ENCODE peak calls at places on chromosome 19, in seven cellular contexts. One of them, this sample, is unnamed.

GRCh38 chr19:8827277-8827676 is 4.8 kb downstream of the ZNF558 start:
- DNase-seq in Caco-2: no peak
- DNase-seq in ovary: no peak
- DNase-seq in astrocyte of the spinal cord: no peak
- DNase-seq in colonic mucosa: no peak
- DNase-seq in psoas muscle: no peak
- DNase-seq in foreskin fibroblast: no peak
- DNase-seq in this sample: no peak

GRCh38 chr19:53877361-53877766 is 4.6 kb upstream of the PRKCG start:
- DNase-seq in Caco-2: no peak
- DNase-seq in ovary: no peak
- DNase-seq in astrocyte of the spinal cord: no peak
- DNase-seq in colonic mucosa: no peak
- DNase-seq in psoas muscle: peak
- DNase-seq in foreskin fibroblast: no peak
- DNase-seq in this sample: no peak

GRCh38 chr19:593505-593904 is 3.8 kb downstream of the HCN2 start:
- DNase-seq in Caco-2: no peak
- DNase-seq in ovary: no peak
- DNase-seq in astrocyte of the spinal cord: no peak
- DNase-seq in colonic mucosa: no peak
- DNase-seq in psoas muscle: no peak
- DNase-seq in foreskin fibroblast: no peak
- DNase-seq in this sample: no peak

GRCh38 chr19:29965529-29965928 is 23.5 kb downstream of the URI1 start:
- DNase-seq in Caco-2: no peak
- DNase-seq in ovary: no peak
- DNase-seq in astrocyte of the spinal cord: peak
- DNase-seq in colonic mucosa: no peak
- DNase-seq in psoas muscle: no peak
- DNase-seq in foreskin fibroblast: peak
- DNase-seq in this sample: no peak

GRCh38 chr19:30371960-30372824 is at the start of gene ZNF536:
- DNase-seq in Caco-2: no peak
- DNase-seq in ovary: no peak
- DNase-seq in astrocyte of the spinal cord: no peak
- DNase-seq in colonic mucosa: no peak
- DNase-seq in psoas muscle: no peak
- DNase-seq in foreskin fibroblast: no peak
- DNase-seq in this sample: no peak

GRCh38 chr19:47097396-47098217 is 16.0 kb downstream of the ZC3H4 start:
- DNase-seq in Caco-2: no peak
- DNase-seq in ovary: no peak
- DNase-seq in astrocyte of the spinal cord: no peak
- DNase-seq in colonic mucosa: peak
- DNase-seq in psoas muscle: peak
- DNase-seq in foreskin fibroblast: no peak
- DNase-seq in this sample: no peak

GRCh38 chr19:7970716-7971448 is 27.4 kb upstream of the TIMM44 start:
- DNase-seq in Caco-2: peak
- DNase-seq in ovary: no peak
- DNase-seq in astrocyte of the spinal cord: peak
- DNase-seq in colonic mucosa: peak
- DNase-seq in psoas muscle: peak
- DNase-seq in foreskin fibroblast: peak
- DNase-seq in this sample: peak

GRCh38 chr19:492091-492531 is 4.2 kb upstream of the MADCAM1 start:
- DNase-seq in Caco-2: peak
- DNase-seq in ovary: no peak
- DNase-seq in astrocyte of the spinal cord: no peak
- DNase-seq in colonic mucosa: no peak
- DNase-seq in psoas muscle: peak
- DNase-seq in foreskin fibroblast: no peak
- DNase-seq in this sample: no peak

GRCh38 chr19:39845621-39846175 is 481 bp downstream of the FBL start:
- DNase-seq in Caco-2: peak
- DNase-seq in ovary: peak
- DNase-seq in astrocyte of the spinal cord: peak
- DNase-seq in colonic mucosa: no peak
- DNase-seq in psoas muscle: no peak
- DNase-seq in foreskin fibroblast: no peak
- DNase-seq in this sample: no peak

GRCh38 chr19:12789098-12789903 is 2.0 kb upstream of the JUNB start:
- DNase-seq in Caco-2: no peak
- DNase-seq in ovary: no peak
- DNase-seq in astrocyte of the spinal cord: peak
- DNase-seq in colonic mucosa: peak
- DNase-seq in psoas muscle: no peak
- DNase-seq in foreskin fibroblast: no peak
- DNase-seq in this sample: peak

GRCh38 chr19:33443638-33444195 is 70.2 kb downstream of the CEBPG start:
- DNase-seq in Caco-2: no peak
- DNase-seq in ovary: no peak
- DNase-seq in astrocyte of the spinal cord: no peak
- DNase-seq in colonic mucosa: no peak
- DNase-seq in psoas muscle: peak
- DNase-seq in foreskin fibroblast: no peak
- DNase-seq in this sample: peak

GRCh38 chr19:47230122-47230920 is 678 bp downstream of the BBC3 start:
- DNase-seq in Caco-2: peak
- DNase-seq in ovary: peak
- DNase-seq in astrocyte of the spinal cord: peak
- DNase-seq in colonic mucosa: peak
- DNase-seq in psoas muscle: peak
- DNase-seq in foreskin fibroblast: no peak
- DNase-seq in this sample: peak

GRCh38 chr19:30029721-30030510 is 87.9 kb downstream of the URI1 start:
- DNase-seq in Caco-2: no peak
- DNase-seq in ovary: no peak
- DNase-seq in astrocyte of the spinal cord: peak
- DNase-seq in colonic mucosa: no peak
- DNase-seq in psoas muscle: no peak
- DNase-seq in foreskin fibroblast: peak
- DNase-seq in this sample: no peak

GRCh38 chr19:44278181-44278690 is 18.6 kb downstream of the ZNF233 start:
- DNase-seq in Caco-2: no peak
- DNase-seq in ovary: no peak
- DNase-seq in astrocyte of the spinal cord: no peak
- DNase-seq in colonic mucosa: no peak
- DNase-seq in psoas muscle: no peak
- DNase-seq in foreskin fibroblast: peak
- DNase-seq in this sample: no peak

GRCh38 chr19:11019262-11019661 is 58.4 kb downstream of the SMARCA4 start:
- DNase-seq in Caco-2: no peak
- DNase-seq in ovary: no peak
- DNase-seq in astrocyte of the spinal cord: no peak
- DNase-seq in colonic mucosa: no peak
- DNase-seq in psoas muscle: no peak
- DNase-seq in foreskin fibroblast: no peak
- DNase-seq in this sample: no peak

GRCh38 chr19:51803965-51804364 is 9.0 kb downstream of the FPR3 start:
- DNase-seq in Caco-2: no peak
- DNase-seq in ovary: no peak
- DNase-seq in astrocyte of the spinal cord: no peak
- DNase-seq in colonic mucosa: no peak
- DNase-seq in psoas muscle: no peak
- DNase-seq in foreskin fibroblast: no peak
- DNase-seq in this sample: no peak

GRCh38 chr19:5976768-5977167 is 1.2 kb downstream of the RANBP3 start:
- DNase-seq in Caco-2: no peak
- DNase-seq in ovary: no peak
- DNase-seq in astrocyte of the spinal cord: no peak
- DNase-seq in colonic mucosa: no peak
- DNase-seq in psoas muscle: no peak
- DNase-seq in foreskin fibroblast: no peak
- DNase-seq in this sample: no peak
- H3K4me3 ChIP-seq in Caco-2: peak
- H3K4me3 ChIP-seq in ovary: peak
- H3K4me3 ChIP-seq in astrocyte of the spinal cord: peak
- H3K4me3 ChIP-seq in colonic mucosa: peak
- H3K4me3 ChIP-seq in psoas muscle: peak
- H3K4me3 ChIP-seq in foreskin fibroblast: peak
- H3K4me3 ChIP-seq in this sample: peak

GRCh38 chr19:35959040-35959967 is 23.1 kb downstream of the LRFN3 start:
- DNase-seq in Caco-2: peak
- DNase-seq in ovary: no peak
- DNase-seq in astrocyte of the spinal cord: no peak
- DNase-seq in colonic mucosa: no peak
- DNase-seq in psoas muscle: peak
- DNase-seq in foreskin fibroblast: no peak
- DNase-seq in this sample: no peak

GRCh38 chr19:35963514-35963913 is 27.3 kb downstream of the LRFN3 start:
- DNase-seq in Caco-2: peak
- DNase-seq in ovary: peak
- DNase-seq in astrocyte of the spinal cord: peak
- DNase-seq in colonic mucosa: no peak
- DNase-seq in psoas muscle: no peak
- DNase-seq in foreskin fibroblast: peak
- DNase-seq in this sample: no peak

GRCh38 chr19:35958660-35959039 is 22.5 kb downstream of the LRFN3 start:
- DNase-seq in Caco-2: no peak
- DNase-seq in ovary: no peak
- DNase-seq in astrocyte of the spinal cord: no peak
- DNase-seq in colonic mucosa: no peak
- DNase-seq in psoas muscle: no peak
- DNase-seq in foreskin fibroblast: no peak
- DNase-seq in this sample: no peak

GRCh38 chr19:35960432-35960972 is 24.3 kb downstream of the LRFN3 start:
- DNase-seq in Caco-2: no peak
- DNase-seq in ovary: no peak
- DNase-seq in astrocyte of the spinal cord: no peak
- DNase-seq in colonic mucosa: no peak
- DNase-seq in psoas muscle: no peak
- DNase-seq in foreskin fibroblast: no peak
- DNase-seq in this sample: no peak

DNA sequence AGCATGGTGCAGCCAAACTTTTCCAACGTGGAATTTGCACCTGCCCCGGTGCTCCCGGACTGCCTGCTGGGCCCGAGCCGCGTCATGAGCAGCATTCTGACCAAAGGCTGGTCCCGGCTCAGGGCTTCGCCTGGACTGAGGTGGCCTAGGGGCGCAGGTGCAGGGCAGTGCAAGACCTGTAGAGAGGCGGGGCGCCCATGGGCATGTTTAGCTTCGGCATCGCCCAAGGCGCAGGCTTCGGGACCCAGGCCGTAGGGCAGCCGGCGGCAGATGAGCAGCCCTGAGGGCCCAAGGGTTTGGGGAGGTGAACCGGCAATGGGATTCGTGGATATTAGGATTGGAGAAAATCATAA is 23.8 kb downstream of the LRFN3 start:
- DNase-seq in Caco-2: no peak
- DNase-seq in ovary: no peak
- DNase-seq in astrocyte of the spinal cord: no peak
- DNase-seq in colonic mucosa: no peak
- DNase-seq in psoas muscle: no peak
- DNase-seq in foreskin fibroblast: no peak
- DNase-seq in this sample: no peak
- H3K4me3 ChIP-seq in Caco-2: no peak
- H3K4me3 ChIP-seq in ovary: no peak
- H3K4me3 ChIP-seq in astrocyte of the spinal cord: no peak
- H3K4me3 ChIP-seq in colonic mucosa: no peak
- H3K4me3 ChIP-seq in psoas muscle: no peak
- H3K4me3 ChIP-seq in foreskin fibroblast: no peak
- H3K4me3 ChIP-seq in this sample: no peak

DNA sequence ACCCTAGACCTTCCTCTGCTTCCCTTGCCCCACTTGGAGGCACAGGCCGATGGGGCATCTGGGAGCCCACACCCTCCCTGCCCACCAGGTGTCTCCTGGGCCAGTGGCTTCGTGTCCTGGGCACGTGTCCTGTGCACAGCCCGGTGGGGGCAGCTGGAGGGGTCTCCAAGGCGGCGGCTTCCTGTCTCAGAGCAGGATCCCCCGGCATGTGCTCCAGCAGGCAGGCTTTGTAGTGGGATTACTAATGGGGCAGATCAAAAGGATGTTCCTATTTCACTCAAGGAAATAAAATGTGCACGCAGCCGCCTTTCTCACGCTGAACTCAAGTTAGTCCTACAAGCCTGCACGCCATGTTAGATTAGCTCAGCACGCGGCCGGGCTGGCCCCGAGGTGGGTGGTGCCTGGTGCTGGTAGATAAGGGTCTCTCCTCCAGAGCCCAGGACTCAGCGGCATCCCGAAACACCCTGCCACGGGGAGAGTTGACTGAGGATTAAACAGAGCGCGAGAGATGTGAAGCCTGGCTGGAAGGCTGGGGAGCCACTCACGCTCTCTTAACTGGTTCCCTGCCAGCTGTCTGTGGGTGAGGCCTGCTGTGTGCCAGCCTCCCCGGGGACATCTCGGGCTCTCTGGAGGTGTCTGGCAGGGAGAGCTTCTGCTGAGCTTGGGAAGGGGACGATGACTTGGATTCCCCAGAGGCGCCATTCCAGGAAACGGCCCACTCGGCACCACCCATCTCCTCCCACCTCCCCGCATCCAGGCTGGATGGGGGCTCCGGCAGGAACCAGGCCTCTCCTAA is 122.1 kb downstream of the KDM4B start:
- DNase-seq in Caco-2: no peak
- DNase-seq in ovary: peak
- DNase-seq in astrocyte of the spinal cord: peak
- DNase-seq in colonic mucosa: no peak
- DNase-seq in psoas muscle: no peak
- DNase-seq in foreskin fibroblast: peak
- DNase-seq in this sample: no peak
- H3K4me3 ChIP-seq in Caco-2: no peak
- H3K4me3 ChIP-seq in ovary: no peak
- H3K4me3 ChIP-seq in astrocyte of the spinal cord: no peak
- H3K4me3 ChIP-seq in colonic mucosa: no peak
- H3K4me3 ChIP-seq in psoas muscle: no peak
- H3K4me3 ChIP-seq in foreskin fibroblast: no peak
- H3K4me3 ChIP-seq in this sample: no peak

DNA sequence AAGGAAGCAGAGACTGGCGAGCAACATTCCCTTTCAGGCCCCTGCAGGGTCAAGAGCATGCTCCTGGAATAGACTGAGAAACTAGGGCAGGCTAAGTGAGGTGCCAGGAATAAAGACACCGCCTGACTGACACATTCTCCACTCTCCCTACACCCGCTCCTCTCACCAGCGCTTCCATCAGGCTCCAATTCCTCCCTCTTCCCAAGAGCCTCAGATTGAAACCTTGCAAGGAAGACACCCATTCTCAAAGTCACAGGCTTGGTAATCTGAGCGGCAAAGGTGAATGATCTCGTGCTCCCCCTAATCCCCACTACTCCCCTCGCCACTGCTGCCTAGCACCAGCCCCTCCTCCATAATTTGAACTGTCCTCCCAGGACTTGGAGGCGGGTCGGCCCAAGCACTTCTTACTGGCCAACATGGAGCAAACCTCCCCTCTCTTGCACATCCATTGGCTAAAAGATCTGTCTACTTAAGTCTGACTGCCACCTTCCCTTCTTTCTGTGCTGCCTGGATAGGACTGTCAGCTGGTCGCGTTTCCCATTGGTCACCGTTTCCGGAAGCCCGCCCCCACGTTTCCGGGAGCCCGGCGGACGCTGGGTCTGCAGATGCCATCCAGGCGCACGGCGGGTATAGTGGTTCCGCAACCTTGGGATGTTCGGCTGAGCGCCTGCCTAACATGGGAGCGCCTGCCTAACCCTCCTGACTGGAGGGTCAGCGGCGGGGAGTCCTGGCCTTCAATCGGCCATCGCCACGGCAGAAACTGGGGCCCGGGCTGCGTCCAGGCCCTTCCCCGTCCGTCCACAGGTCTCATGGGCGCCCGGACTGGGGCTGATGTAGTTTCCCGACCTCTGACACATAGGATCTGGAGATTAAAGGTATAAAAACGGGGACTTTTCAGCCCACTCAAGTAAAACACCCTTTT is 33.6 kb downstream of the ZNF383 start:
- DNase-seq in Caco-2: no peak
- DNase-seq in ovary: peak
- DNase-seq in astrocyte of the spinal cord: peak
- DNase-seq in colonic mucosa: peak
- DNase-seq in psoas muscle: peak
- DNase-seq in foreskin fibroblast: peak
- DNase-seq in this sample: peak
- H3K4me3 ChIP-seq in Caco-2: no peak
- H3K4me3 ChIP-seq in ovary: peak
- H3K4me3 ChIP-seq in astrocyte of the spinal cord: peak
- H3K4me3 ChIP-seq in colonic mucosa: peak
- H3K4me3 ChIP-seq in psoas muscle: peak
- H3K4me3 ChIP-seq in foreskin fibroblast: peak
- H3K4me3 ChIP-seq in this sample: peak